ENCODE peak calls at places on chromosomes 7 and 10, in seven cellular contexts. One of them, this sample, is unnamed.

GRCh38 chr7:18425227-18425626 is 70.3 kb upstream of the HDAC9 start:
- DNase-seq in BE2C: no peak
- DNase-seq in Karpas-422: no peak
- DNase-seq in colonic mucosa: no peak
- DNase-seq in stimulated activated CD8-positive, alpha-beta memory T cell treated with anti-CD3 and anti-CD28 coated beads, Interleukin-15, amount 100 ng/mL, for 1 hour: no peak
- DNase-seq in Daoy: no peak
- DNase-seq in iPS DF 6.9: no peak
- DNase-seq in this sample: no peak

GRCh38 chr10:62852961-62853702 is 37.0 kb upstream of the EGR2 start:
- DNase-seq in BE2C: no peak
- DNase-seq in Karpas-422: peak; percentile 76
- DNase-seq in colonic mucosa: no peak
- DNase-seq in stimulated activated CD8-positive, alpha-beta memory T cell treated with anti-CD3 and anti-CD28 coated beads, Interleukin-15, amount 100 ng/mL, for 1 hour: no peak
- DNase-seq in Daoy: no peak
- DNase-seq in iPS DF 6.9: no peak
- DNase-seq in this sample: no peak

GRCh38 chr7:33873981-33874750 is 31.2 kb upstream of the BMPER start:
- DNase-seq in BE2C: no peak
- DNase-seq in Karpas-422: no peak
- DNase-seq in colonic mucosa: no peak
- DNase-seq in stimulated activated CD8-positive, alpha-beta memory T cell treated with anti-CD3 and anti-CD28 coated beads, Interleukin-15, amount 100 ng/mL, for 1 hour: no peak
- DNase-seq in Daoy: peak; percentile 70
- DNase-seq in iPS DF 6.9: no peak
- DNase-seq in this sample: no peak

GRCh38 chr10:79239275-79239779 is 107.9 kb upstream of the PPIF start:
- DNase-seq in BE2C: no peak
- DNase-seq in Karpas-422: no peak
- DNase-seq in colonic mucosa: peak; percentile 51
- DNase-seq in stimulated activated CD8-positive, alpha-beta memory T cell treated with anti-CD3 and anti-CD28 coated beads, Interleukin-15, amount 100 ng/mL, for 1 hour: no peak
- DNase-seq in Daoy: no peak
- DNase-seq in iPS DF 6.9: no peak
- DNase-seq in this sample: no peak

GRCh38 chr7:54985405-54986360 is 33.1 kb upstream of the EGFR start:
- DNase-seq in BE2C: no peak
- DNase-seq in Karpas-422: no peak
- DNase-seq in colonic mucosa: no peak
- DNase-seq in stimulated activated CD8-positive, alpha-beta memory T cell treated with anti-CD3 and anti-CD28 coated beads, Interleukin-15, amount 100 ng/mL, for 1 hour: no peak
- DNase-seq in Daoy: peak; percentile 94
- DNase-seq in iPS DF 6.9: no peak
- DNase-seq in this sample: peak; percentile 42

GRCh38 chr7:142873281-142873784 is 12.2 kb downstream of the TRPV6 start:
- DNase-seq in BE2C: peak; percentile 55
- DNase-seq in Karpas-422: peak; percentile 80
- DNase-seq in colonic mucosa: no peak
- DNase-seq in stimulated activated CD8-positive, alpha-beta memory T cell treated with anti-CD3 and anti-CD28 coated beads, Interleukin-15, amount 100 ng/mL, for 1 hour: no peak
- DNase-seq in Daoy: peak; percentile 73
- DNase-seq in iPS DF 6.9: no peak
- DNase-seq in this sample: no peak

GRCh38 chr10:117112220-117112619 is 25.9 kb downstream of the VAX1 start:
- DNase-seq in BE2C: no peak
- DNase-seq in Karpas-422: peak; percentile 48
- DNase-seq in colonic mucosa: no peak
- DNase-seq in stimulated activated CD8-positive, alpha-beta memory T cell treated with anti-CD3 and anti-CD28 coated beads, Interleukin-15, amount 100 ng/mL, for 1 hour: no peak
- DNase-seq in Daoy: no peak
- DNase-seq in iPS DF 6.9: no peak
- DNase-seq in this sample: peak; percentile 13

GRCh38 chr10:31961264-31961663 is 32.6 kb upstream of the ARHGAP12 start:
- DNase-seq in BE2C: peak; percentile 62
- DNase-seq in Karpas-422: no peak
- DNase-seq in colonic mucosa: peak; percentile 47
- DNase-seq in stimulated activated CD8-positive, alpha-beta memory T cell treated with anti-CD3 and anti-CD28 coated beads, Interleukin-15, amount 100 ng/mL, for 1 hour: no peak
- DNase-seq in Daoy: peak; percentile 31
- DNase-seq in iPS DF 6.9: no peak
- DNase-seq in this sample: no peak

GRCh38 chr7:34845666-34846361 is 187.8 kb downstream of the NPSR1 start:
- DNase-seq in BE2C: no peak
- DNase-seq in Karpas-422: no peak
- DNase-seq in colonic mucosa: no peak
- DNase-seq in stimulated activated CD8-positive, alpha-beta memory T cell treated with anti-CD3 and anti-CD28 coated beads, Interleukin-15, amount 100 ng/mL, for 1 hour: no peak
- DNase-seq in Daoy: peak; percentile 71
- DNase-seq in iPS DF 6.9: no peak
- DNase-seq in this sample: peak; percentile 18

GRCh38 chr7:81775560-81775959 is 5.7 kb upstream of the HGF start:
- DNase-seq in BE2C: peak; percentile 12
- DNase-seq in Karpas-422: no peak
- DNase-seq in colonic mucosa: no peak
- DNase-seq in stimulated activated CD8-positive, alpha-beta memory T cell treated with anti-CD3 and anti-CD28 coated beads, Interleukin-15, amount 100 ng/mL, for 1 hour: no peak
- DNase-seq in Daoy: no peak
- DNase-seq in iPS DF 6.9: no peak
- DNase-seq in this sample: no peak

GRCh38 chr7:103660455-103661371 is 214.7 kb upstream of the SLC26A5 start:
- DNase-seq in BE2C: no peak
- DNase-seq in Karpas-422: no peak
- DNase-seq in colonic mucosa: no peak
- DNase-seq in stimulated activated CD8-positive, alpha-beta memory T cell treated with anti-CD3 and anti-CD28 coated beads, Interleukin-15, amount 100 ng/mL, for 1 hour: no peak
- DNase-seq in Daoy: peak; percentile 79
- DNase-seq in iPS DF 6.9: no peak
- DNase-seq in this sample: peak; percentile 100

This sample was measured in HepG2.